ENCODE peak calls at places on chromosomes 6 and 20, in five cellular contexts. E, Q, K, D and L are unnamed samples.

GRCh38 chr6:141169419-141169818 is 963.3 kb upstream of the GJE1 start:
- DNase-seq in K (peak), D (peak), E (no peak), Q (peak), L (no peak)

GRCh38 chr6:130293800-130294199 is 71.0 kb upstream of the SAMD3 start:
- DNase-seq in D (peak), K (peak), Q (peak), E (no peak), L (no peak)

GRCh38 chr6:148835920-148836441 is 89.2 kb downstream of the UST start:
- DNase-seq in Q (no peak), D (peak), K (peak), E (no peak), L (no peak)

GRCh38 chr6:118918326-118918725 is 16.6 kb downstream of the MCM9 start:
- DNase-seq in K (no peak), E (no peak), Q (no peak), D (no peak), L (no peak)

GRCh38 chr6:47135772-47136171 is 93.6 kb upstream of the ADGRF1 start:
- DNase-seq in K (peak), D (peak), Q (peak), E (no peak), L (no peak)

GRCh38 chr6:14596410-14596809 is 478.8 kb downstream of the CD83 start:
- DNase-seq in Q (peak), D (peak), E (peak), K (peak), L (no peak)

GRCh38 chr6:116371384-116372209 is 850 bp downstream of the DSE start:
- DNase-seq in D (peak), E (peak), K (peak), Q (peak), L (peak)

GRCh38 chr20:329851-330232 is 4.5 kb downstream of the SOX12 start:
- DNase-seq in D (no peak), E (no peak), Q (no peak), K (no peak), L (no peak)

GRCh38 chr20:58293453-58293852 is 16.1 kb upstream of the RAB22A start:
- DNase-seq in Q (peak), D (no peak), K (no peak), E (no peak), L (no peak)

GRCh38 chr20:4766631-4767030 is 44.9 kb downstream of the PRND start:
- DNase-seq in E (peak), Q (no peak), D (no peak), K (no peak), L (no peak)

GRCh38 chr6:130559166-130559565 is 193.3 kb downstream of the TMEM200A start:
- DNase-seq in Q (no peak), E (no peak), K (no peak), D (no peak), L (no peak)

GRCh38 chr6:129575378-129576118 is 134.4 kb downstream of the ARHGAP18 start:
- DNase-seq in D (peak), K (peak), Q (peak), E (no peak), L (no peak)

GRCh38 chr6:125356888-125357287 is 55.1 kb upstream of the HDDC2 start:
- DNase-seq in D (no peak), K (no peak), Q (no peak), E (no peak), L (no peak)

GRCh38 chr6:133306876-133307275 is 65.7 kb downstream of the EYA4 start:
- DNase-seq in D (no peak), Q (no peak), E (no peak), K (no peak), L (no peak)

GRCh38 chr6:72933216-72933615 is 292.1 kb downstream of the KHDC1L start:
- DNase-seq in E (no peak), D (no peak), K (no peak), Q (no peak), L (no peak)

GRCh38 chr6:26594730-26595632 is 1.8 kb upstream of the ABT1 start:
- DNase-seq in E (no peak), Q (peak), K (peak), D (peak), L (no peak)

GRCh38 chr6:145749632-145750031 is 14.3 kb upstream of the EPM2A start:
- DNase-seq in Q (peak), D (no peak), K (peak), E (no peak), L (no peak)

GRCh38 chr6:149233056-149233715 is 84.3 kb upstream of the TAB2 start:
- DNase-seq in Q (peak), D (peak), K (peak), E (no peak), L (no peak)

GRCh38 chr6:152110878-152111820 is 303.7 kb downstream of the ESR1 start:
- DNase-seq in Q (no peak), E (peak), D (no peak), K (peak), L (no peak)

GRCh38 chr6:158557927-158558326 is 2.0 kb upstream of the TMEM181 start:
- DNase-seq in Q (no peak), E (peak), D (no peak), K (no peak), L (no peak)

GRCh38 chr6:7542878-7543394 is 1.5 kb downstream of the DSP start:
- DNase-seq in D (no peak), K (peak), Q (peak), E (no peak), L (peak)

GRCh38 chr6:117840541-117840983 is 66.5 kb upstream of the SLC35F1 start:
- DNase-seq in D (no peak), Q (peak), E (no peak), K (peak), L (no peak)

GRCh38 chr6:128567029-128567428 is 46.6 kb upstream of the PTPRK start:
- DNase-seq in D (no peak), E (no peak), K (peak), Q (peak), L (no peak)

GRCh38 chr6:44655368-44656342 is 268.1 kb downstream of the CDC5L start:
- DNase-seq in K (peak), D (no peak), Q (peak), E (peak), L (peak)

GRCh38 chr6:154479388-154480143 is 30.9 kb downstream of the CNKSR3 start:
- DNase-seq in K (peak), Q (peak), E (no peak), D (peak), L (no peak)

GRCh38 chr6:170522565-170523183 is 30.4 kb downstream of the PSMB1 start:
- DNase-seq in Q (peak), K (peak), D (no peak), E (no peak), L (no peak)

GRCh38 chr6:87574237-87574636 is 15.6 kb downstream of the RARS2 start:
- DNase-seq in Q (peak), K (no peak), E (no peak), D (no peak), L (no peak)

GRCh38 chr6:71289039-71289801 is 609 bp downstream of the OGFRL1 start:
- DNase-seq in D (no peak), E (peak), K (peak), Q (peak), L (peak)

GRCh38 chr6:27505209-27506027 is 32.5 kb upstream of the ZNF184 start:
- DNase-seq in K (peak), E (peak), Q (peak), D (peak), L (no peak)

GRCh38 chr6:83193747-83194582 is 808 bp downstream of the RWDD2A start:
- DNase-seq in Q (peak), K (peak), E (peak), D (no peak), L (peak)

GRCh38 chr20:16236589-16237241 is 336.5 kb downstream of the KIF16B start:
- DNase-seq in K (no peak), E (no peak), Q (no peak), D (no peak), L (no peak)

GRCh38 chr6:121897337-121897760 is 461.9 kb downstream of the GJA1 start:
- DNase-seq in Q (no peak), D (no peak), E (no peak), K (peak), L (no peak)

GRCh38 chr6:49001856-49002255 is 461.2 kb downstream of the MMUT start:
- DNase-seq in K (peak), D (no peak), Q (peak), E (no peak), L (no peak)

GRCh38 chr6:163085426-163085825 is 329.1 kb upstream of the QKI start:
- DNase-seq in Q (no peak), K (no peak), D (no peak), E (no peak), L (no peak)

GRCh38 chr6:148239777-148240462 is 102.7 kb upstream of the SASH1 start:
- DNase-seq in E (no peak), Q (peak), D (no peak), K (peak), L (no peak)

GRCh38 chr6:41182069-41183034 is 18.6 kb downstream of the TREML2 start:
- DNase-seq in K (peak), E (peak), Q (peak), D (peak), L (peak)